ENCODE peak calls at places on chromosomes 13 and 19, in eight cellular contexts. J is AG09309, M is activated B cell treated with CpG ODN at 0.5 μM for 24 hours, R is RWPE1, X is B cell, A is neural progenitor cell, B is fibroblast of lung, K is progenitor cell of endocrine pancreas. Y is an unnamed sample.

GRCh38 chr13:65656740-65657329 is 1573.3 kb downstream of the PCDH9 start:
- DNase-seq in J (no peak), M (no peak), R (peak), X (no peak), A (no peak), B (peak), K (no peak), Y (peak)

GRCh38 chr19:3450796-3451411 is 29.4 kb downstream of the SMIM24 start:
- DNase-seq in J (peak), M (no peak), R (peak), X (no peak), A (no peak), B (peak), K (no peak), Y (peak)

GRCh38 chr19:7877249-7877836 is 3.2 kb upstream of the PRR36 start:
- DNase-seq in J (no peak), M (no peak), R (no peak), X (no peak), A (no peak), B (no peak), K (no peak), Y (no peak)

GRCh38 chr13:19881641-19882040 is 18.2 kb upstream of the ZMYM5 start:
- DNase-seq in J (no peak), M (no peak), R (no peak), X (no peak), A (no peak), B (no peak), K (no peak), Y (no peak)

GRCh38 chr19:47049307-47049700 is 880 bp upstream of the TMEM160 start:
- DNase-seq in J (peak), M (no peak), R (no peak), X (peak), A (peak), B (no peak), K (no peak), Y (peak)

GRCh38 chr19:5059191-5059579 is 90.3 kb downstream of the KDM4B start:
- DNase-seq in J (no peak), M (no peak), R (no peak), X (no peak), A (peak), B (no peak), K (no peak), Y (no peak)

GRCh38 chr19:46404884-46405658 is 8.3 kb downstream of the CCDC8 start:
- DNase-seq in J (no peak), M (no peak), R (no peak), X (no peak), A (peak), B (peak), K (no peak), Y (no peak)

GRCh38 chr19:585551-586110 is 4.0 kb upstream of the HCN2 start:
- DNase-seq in J (no peak), M (no peak), R (no peak), X (no peak), A (no peak), B (no peak), K (no peak), Y (no peak)

GRCh38 chr13:39818953-39819352 is 163.5 kb downstream of the COG6 start:
- DNase-seq in J (no peak), M (no peak), R (no peak), X (no peak), A (no peak), B (peak), K (no peak), Y (peak)

GRCh38 chr13:39401091-39401647 is 201.8 kb downstream of the LHFPL6 start:
- DNase-seq in J (no peak), M (no peak), R (no peak), X (no peak), A (no peak), B (no peak), K (no peak), Y (no peak)

GRCh38 chr19:19502281-19502680 is 13.1 kb downstream of the TSSK6 start:
- DNase-seq in J (no peak), M (no peak), R (no peak), X (no peak), A (no peak), B (no peak), K (no peak), Y (no peak)

GRCh38 chr19:14088634-14089411 is 1.7 kb downstream of the SAMD1 start:
- DNase-seq in J (no peak), M (no peak), R (no peak), X (no peak), A (no peak), B (no peak), K (no peak), Y (no peak)

GRCh38 chr13:84096221-84096620 is 213.9 kb upstream of the SLITRK1 start:
- DNase-seq in J (no peak), M (no peak), R (no peak), X (no peak), A (no peak), B (peak), K (no peak), Y (no peak)

GRCh38 chr19:33241091-33241529 is 15.5 kb upstream of the SLC7A10 start:
- DNase-seq in J (no peak), M (no peak), R (no peak), X (no peak), A (no peak), B (no peak), K (no peak), Y (no peak)

GRCh38 chr19:55452381-55453325 is 8.8 kb downstream of the ISOC2 start:
- DNase-seq in J (no peak), M (no peak), R (peak), X (no peak), A (peak), B (peak), K (peak), Y (peak)

GRCh38 chr13:44932850-44933251 is 56.4 kb downstream of the NUFIP1 start:
- DNase-seq in J (peak), M (no peak), R (peak), X (no peak), A (no peak), B (peak), K (no peak), Y (peak)

GRCh38 chr19:44738603-44739585 is 9.6 kb upstream of the BCL3 start:
- DNase-seq in J (no peak), M (no peak), R (no peak), X (no peak), A (no peak), B (no peak), K (no peak), Y (no peak)

GRCh38 chr13:79354285-79354684 is 51.8 kb downstream of the RBM26 start:
- DNase-seq in J (no peak), M (no peak), R (no peak), X (no peak), A (no peak), B (no peak), K (no peak), Y (no peak)

GRCh38 chr13:79360064-79360463 is 46.0 kb downstream of the RBM26 start:
- DNase-seq in J (no peak), M (no peak), R (no peak), X (no peak), A (no peak), B (no peak), K (no peak), Y (no peak)

GRCh38 chr13:79361299-79361698 is 44.8 kb downstream of the RBM26 start:
- DNase-seq in J (no peak), M (no peak), R (no peak), X (no peak), A (no peak), B (no peak), K (no peak), Y (no peak)

GRCh38 chr13:79353698-79354097 is 52.4 kb downstream of the RBM26 start:
- DNase-seq in J (no peak), M (no peak), R (no peak), X (no peak), A (no peak), B (no peak), K (no peak), Y (no peak)

DNA sequence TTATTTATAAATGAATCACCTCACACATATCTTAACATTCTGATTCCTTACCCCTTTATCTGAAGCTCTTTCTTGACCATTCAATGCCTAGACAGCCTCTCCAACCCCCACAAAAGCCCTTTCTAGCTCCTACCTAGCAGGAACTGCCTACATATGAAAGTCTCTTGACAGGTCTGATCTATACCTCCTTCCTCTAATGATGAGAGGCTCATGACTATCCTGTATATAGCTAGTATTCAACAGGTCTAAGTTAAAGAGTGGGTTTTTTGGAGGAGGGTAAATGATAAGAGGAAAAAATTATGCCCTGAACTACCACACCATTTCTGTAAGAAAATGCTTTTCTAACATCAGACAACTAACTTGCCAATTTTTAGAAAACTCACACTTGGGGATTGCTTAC is 47.0 kb downstream of the RBM26 start:
- DNase-seq in J (no peak), M (no peak), R (no peak), X (no peak), A (no peak), B (no peak), K (no peak), Y (no peak)
- TF ChIP-seq CTCF in J (no peak), M (no peak), R (no peak), X (no peak), A (no peak), B (no peak), K (no peak), Y (no peak)

DNA sequence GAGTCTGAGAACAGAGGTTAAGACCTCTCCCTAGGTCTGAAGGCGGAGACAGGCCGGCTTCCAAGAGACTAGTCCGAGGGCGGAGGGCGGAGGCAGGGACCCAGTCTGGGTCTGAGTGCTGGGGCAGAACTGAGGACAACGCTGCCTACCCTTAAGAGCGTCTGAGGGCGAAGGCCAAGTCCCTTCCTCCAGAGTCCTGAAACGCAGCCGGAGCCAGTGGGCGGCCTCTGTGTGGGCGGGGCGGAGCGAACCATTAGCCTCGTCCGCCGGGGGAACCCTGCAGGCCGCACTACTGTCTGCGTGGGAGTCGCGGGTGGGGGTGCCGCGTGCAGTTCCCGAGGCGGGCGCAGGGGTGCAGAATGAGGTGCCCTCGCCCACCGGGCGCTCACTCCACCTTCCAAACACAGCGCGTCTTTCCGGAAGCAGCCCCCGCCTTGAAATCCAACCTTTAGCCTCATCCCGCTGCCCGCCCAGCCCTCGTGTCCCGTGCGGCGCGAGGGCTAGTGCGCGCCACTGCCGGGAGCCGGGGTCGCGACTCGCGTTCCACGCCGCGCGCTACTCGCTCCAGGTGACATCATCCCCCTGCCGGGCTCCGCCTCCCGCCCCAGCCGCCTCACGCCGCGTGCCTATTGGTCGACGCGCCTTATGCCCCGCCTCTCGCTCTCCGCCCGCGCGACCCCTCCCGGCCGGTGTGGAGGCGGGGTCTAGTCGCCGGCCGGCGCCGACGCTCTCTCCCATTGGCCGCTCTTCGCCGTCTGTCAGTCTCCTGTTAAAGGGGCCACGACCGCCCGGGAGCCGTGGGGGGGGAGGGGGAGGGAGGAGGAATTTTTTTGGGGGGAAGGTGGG is at the start of gene C19orf73:
- DNase-seq in J (peak), M (peak), R (peak), X (peak), A (peak), B (peak), K (peak), Y (peak)
- TF ChIP-seq CTCF in J (no peak), M (no peak), R (no peak), X (peak), A (no peak), B (no peak), K (no peak), Y (peak)

DNA sequence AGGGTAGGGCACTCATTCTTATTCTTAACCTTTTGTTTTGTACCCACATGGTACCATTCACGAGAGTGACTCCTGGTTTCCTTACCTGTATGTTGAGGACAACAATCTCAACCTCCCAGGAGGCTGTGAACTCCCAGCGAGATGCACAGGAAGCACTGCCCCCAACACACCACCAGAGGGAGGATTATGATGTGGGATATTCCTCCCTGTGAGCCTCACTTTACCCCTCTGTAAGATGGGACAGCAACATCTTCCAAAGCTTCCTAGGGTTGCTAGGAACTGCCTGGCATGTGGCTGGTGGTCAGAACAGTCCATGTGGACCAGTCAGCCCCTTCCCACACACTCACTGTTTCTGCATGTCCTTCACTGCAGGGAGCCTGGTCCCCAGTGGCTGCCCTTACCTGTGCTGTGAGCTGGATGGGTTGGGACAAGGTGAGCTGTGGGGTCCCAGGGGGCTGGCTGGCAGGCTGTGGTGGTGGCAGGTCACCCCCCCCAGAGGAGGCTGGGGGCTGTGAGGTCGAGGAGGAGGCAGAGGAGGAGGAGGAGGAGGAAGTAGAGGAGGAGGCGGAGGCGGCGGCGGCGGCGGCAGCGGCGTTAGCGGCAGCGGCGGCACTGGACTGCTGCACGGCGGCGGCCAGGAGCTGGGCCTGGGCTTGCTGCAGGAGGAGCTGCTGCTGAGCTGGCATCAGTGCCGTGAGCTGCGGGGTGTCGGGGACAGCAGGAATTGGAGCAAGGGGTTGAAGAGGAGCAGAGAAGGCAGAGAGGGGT is 15.8 kb downstream of the POU2F2 start:
- DNase-seq in J (no peak), M (no peak), R (no peak), X (no peak), A (no peak), B (no peak), K (no peak), Y (no peak)
- TF ChIP-seq CTCF in J (no peak), M (no peak), R (no peak), X (peak), A (no peak), B (peak), K (peak), Y (peak)

DNA sequence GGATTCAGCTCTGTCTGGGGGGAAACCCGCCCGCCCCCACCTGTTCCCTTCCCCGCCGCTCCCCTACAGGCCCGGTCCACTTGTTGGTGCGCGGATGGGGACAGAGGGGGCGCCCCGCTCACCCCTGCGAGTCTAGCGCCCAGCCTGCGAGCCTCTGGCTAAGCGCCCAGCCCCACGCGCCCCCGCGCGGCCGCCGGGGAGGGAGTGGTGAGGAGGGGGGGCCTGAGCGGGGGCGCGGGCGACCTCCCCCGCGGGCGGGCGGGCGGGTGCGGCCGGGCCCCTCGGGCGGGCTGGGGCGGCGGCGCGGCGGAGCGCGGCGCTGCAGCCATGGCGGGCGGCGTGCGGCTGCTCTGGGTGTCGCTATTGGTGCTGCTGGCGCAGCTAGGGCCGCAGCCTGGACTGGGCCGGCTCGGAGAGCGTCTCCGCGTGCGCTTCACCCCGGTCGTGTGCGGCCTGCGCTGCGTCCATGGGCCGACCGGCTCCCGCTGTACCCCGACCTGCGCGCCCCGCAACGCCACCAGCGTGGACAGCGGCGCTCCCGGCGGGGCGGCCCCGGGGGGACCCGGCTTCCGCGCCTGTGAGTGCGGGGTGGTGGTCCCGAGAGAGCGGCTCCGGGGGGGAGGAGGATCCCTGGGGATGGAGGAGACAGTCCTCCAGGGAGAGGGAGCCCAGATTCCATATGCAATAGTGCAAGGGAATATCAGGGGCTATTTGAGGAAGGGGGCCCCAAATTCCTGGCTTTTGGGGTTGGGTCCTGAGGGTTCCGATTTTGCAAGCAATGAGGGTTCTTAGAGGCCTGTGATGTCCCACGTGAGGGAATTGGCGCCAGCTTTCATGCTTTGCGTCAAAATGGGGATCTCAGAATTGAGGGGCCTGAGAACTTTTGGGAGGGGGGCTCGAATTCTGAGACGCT is at the start of gene LTBP4:
- DNase-seq in J (no peak), M (peak), R (no peak), X (peak), A (peak), B (peak), K (no peak), Y (no peak)
- TF ChIP-seq CTCF in J (peak), M (no peak), R (peak), X (no peak), A (peak), B (no peak), K (peak), Y (no peak)